ENCODE peak calls at places on chromosome X, in five cellular contexts. B is hepatocyte, I is fibroblast of lung, O is cardiac muscle cell, W is neural crest cell. Q is an unnamed sample.

GRCh38 chrX:2370436-2370835 is 130.3 kb downstream of the DHRSX start:
- DNase-seq in I (peak), B (no peak), O (no peak), W (no peak), Q (no peak)

GRCh38 chrX:50168305-50168704 is 32.5 kb downstream of the AKAP4 start:
- DNase-seq in B (no peak), I (peak), O (no peak), W (no peak), Q (no peak)

GRCh38 chrX:101550825-101551767 is 749 bp downstream of the ARMCX1 start:
- DNase-seq in B (peak), O (peak), W (peak), I (peak), Q (peak)

GRCh38 chrX:129000018-129000417 is 523.3 kb downstream of the SMARCA1 start:
- DNase-seq in I (no peak), W (no peak), O (no peak), B (no peak), Q (no peak)

GRCh38 chrX:56248492-56248891 is 16.3 kb downstream of the KLF8 start:
- DNase-seq in O (peak), W (peak), I (peak), B (peak), Q (peak)

GRCh38 chrX:69221239-69222102 is 56.2 kb upstream of the PJA1 start:
- DNase-seq in I (no peak), O (no peak), B (no peak), W (no peak), Q (no peak)

GRCh38 chrX:77788050-77788449 is 2.0 kb upstream of the ATRX start:
- DNase-seq in I (no peak), W (no peak), O (no peak), B (peak), Q (peak)

GRCh38 chrX:22666441-22666840 is 333.3 kb upstream of the DDX53 start:
- DNase-seq in O (peak), I (peak), W (no peak), B (peak), Q (peak)

GRCh38 chrX:104318330-104319009 is 63.7 kb upstream of the ESX1 start:
- DNase-seq in I (peak), B (peak), W (no peak), O (no peak), Q (no peak)

GRCh38 chrX:118345045-118345400 is 883 bp upstream of the WDR44 start:
- DNase-seq in I (no peak), W (no peak), B (no peak), O (no peak), Q (no peak)

GRCh38 chrX:54534271-54534670 is 4.3 kb downstream of the GNL3L start:
- DNase-seq in I (no peak), O (no peak), B (no peak), W (no peak), Q (no peak)

GRCh38 chrX:27186671-27187070 is 276.5 kb downstream of the PPP4R3C start:
- DNase-seq in W (peak), I (peak), B (peak), O (peak), Q (peak)

GRCh38 chrX:102712216-102712966 is at the start of gene GPRASP2:
- DNase-seq in O (peak), I (peak), W (peak), B (peak), Q (peak)

GRCh38 chrX:75893281-75893680 is 108.2 kb upstream of the MAGEE2 start:
- DNase-seq in I (no peak), W (no peak), O (no peak), B (no peak), Q (no peak)

GRCh38 chrX:47563801-47564315 is 2.9 kb downstream of the ARAF start:
- DNase-seq in B (no peak), O (no peak), W (no peak), I (peak), Q (peak)

GRCh38 chrX:47560831-47561652 is at the start of gene ARAF:
- DNase-seq in W (peak), B (peak), I (peak), O (peak), Q (peak)

GRCh38 chrX:47561653-47562151 is 697 bp downstream of the ARAF start:
- DNase-seq in B (no peak), O (no peak), I (no peak), W (no peak), Q (no peak)

GRCh38 chrX:47564438-47565085 is 3.6 kb downstream of the ARAF start:
- DNase-seq in W (no peak), O (no peak), B (no peak), I (no peak), Q (no peak)

DNA sequence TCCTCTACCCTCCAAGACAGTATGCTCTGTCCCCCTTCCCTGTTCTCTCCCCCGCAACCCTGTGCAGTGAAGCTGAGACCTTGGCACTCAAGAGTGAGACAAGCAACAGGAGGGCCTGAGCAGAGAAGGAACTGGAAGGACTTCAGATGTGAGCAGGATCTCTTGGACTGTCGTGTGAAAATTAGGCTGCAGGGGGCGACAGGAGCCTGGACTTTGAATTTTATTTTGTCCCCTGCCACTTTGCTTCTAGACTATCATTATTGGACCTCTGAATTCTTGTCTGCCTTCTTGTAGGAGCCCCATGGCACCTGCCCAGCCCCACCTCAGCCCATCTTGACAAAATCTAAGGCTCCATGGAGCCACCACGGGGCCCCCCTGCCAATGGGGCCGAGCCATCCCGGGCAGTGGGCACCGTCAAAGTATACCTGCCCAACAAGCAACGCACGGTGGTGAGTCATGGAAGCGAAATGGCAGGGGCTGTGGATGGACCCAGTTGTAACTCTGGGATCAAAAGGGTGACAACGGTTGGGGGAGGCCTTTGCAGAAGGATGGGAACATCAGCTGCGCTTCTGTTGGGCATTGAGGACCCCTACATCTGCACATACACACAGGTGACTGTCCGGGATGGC is 1.7 kb downstream of the ARAF start:
- DNase-seq in I (no peak), B (no peak), O (peak), W (peak), Q (peak)
- TF ChIP-seq CTCF in I (peak), B (peak), O (peak), W (peak), Q (peak)

GRCh38 chrX:40195368-40195767 is 97.6 kb upstream of the BCOR start:
- DNase-seq in B (no peak), W (no peak), O (no peak), I (no peak), Q (no peak)

GRCh38 chrX:40201486-40201885 is 103.7 kb upstream of the BCOR start:
- DNase-seq in B (no peak), I (no peak), O (no peak), W (no peak), Q (peak)

GRCh38 chrX:40199704-40200103 is 101.9 kb upstream of the BCOR start:
- DNase-seq in B (no peak), W (no peak), I (no peak), O (no peak), Q (no peak)

GRCh38 chrX:40192196-40192595 is 94.4 kb upstream of the BCOR start:
- DNase-seq in I (no peak), B (no peak), W (no peak), O (no peak), Q (no peak)

GRCh38 chrX:40197071-40197470 is 99.3 kb upstream of the BCOR start:
- DNase-seq in O (no peak), W (no peak), B (no peak), I (no peak), Q (no peak)
- TF ChIP-seq CTCF in O (no peak), W (no peak), B (no peak), I (no peak), Q (no peak)

DNA sequence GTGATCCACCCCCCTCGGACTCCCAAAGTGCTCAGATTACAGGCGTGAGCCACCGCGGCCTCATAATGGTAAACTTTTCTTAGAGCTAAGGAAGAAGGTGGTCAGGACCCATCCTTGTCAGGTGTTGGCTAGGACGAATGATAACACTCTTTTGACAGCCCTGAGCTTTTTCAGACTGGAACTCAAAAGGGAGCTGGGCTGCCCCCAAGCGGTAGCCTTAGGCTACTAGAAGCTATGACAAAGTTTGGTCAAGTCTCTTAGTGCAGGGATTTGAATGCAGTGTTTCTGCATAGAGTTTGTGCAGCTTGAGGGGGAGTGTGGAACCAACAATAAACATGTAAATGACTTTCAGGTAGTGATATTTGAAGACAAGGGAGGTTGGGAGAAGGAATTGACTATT is 11.8 kb upstream of the HSD17B10 start:
- DNase-seq in W (peak), B (peak), O (peak), I (peak), Q (peak)
- TF ChIP-seq CTCF in W (peak), B (peak), O (peak), I (peak), Q (peak)

GRCh38 chrX:140697618-140698017 is 11.9 kb upstream of the LINC00632 start:
- DNase-seq in I (no peak), B (no peak), W (no peak), O (no peak), Q (no peak)

GRCh38 chrX:140701480-140701879 is 8.1 kb upstream of the LINC00632 start:
- DNase-seq in B (peak), I (peak), O (peak), W (no peak), Q (peak)
- TF ChIP-seq CTCF in B (peak), I (peak), O (peak), W (peak), Q (peak)

GRCh38 chrX:72001471-72001870 is 90.8 kb downstream of the NHSL2 start:
- DNase-seq in B (no peak), O (no peak), W (no peak), I (no peak), Q (no peak)
- TF ChIP-seq CTCF in B (no peak), O (no peak), W (no peak), I (no peak), Q (no peak)

GRCh38 chrX:148600131-148600530 is 99.7 kb downstream of the AFF2 start:
- DNase-seq in B (no peak), I (no peak), O (no peak), W (no peak), Q (no peak)

GRCh38 chrX:148600581-148600980 is 100.2 kb downstream of the AFF2 start:
- DNase-seq in I (no peak), B (no peak), O (no peak), W (no peak), Q (no peak)

GRCh38 chrX:148599404-148599803 is 99.0 kb downstream of the AFF2 start:
- DNase-seq in W (no peak), O (no peak), B (no peak), I (no peak), Q (no peak)

GRCh38 chrX:148601034-148601433 is 100.6 kb downstream of the AFF2 start:
- DNase-seq in W (no peak), I (peak), B (peak), O (no peak), Q (no peak)
- TF ChIP-seq CTCF in W (no peak), I (peak), B (no peak), O (peak), Q (no peak)

GRCh38 chrX:17829526-17829925 is 31.6 kb downstream of the RAI2 start:
- DNase-seq in O (no peak), I (no peak), B (no peak), W (no peak), Q (no peak)
- TF ChIP-seq CTCF in O (no peak), I (no peak), B (no peak), W (no peak), Q (no peak)

GRCh38 chrX:135432881-135433521 is 11.3 kb downstream of the SMIM10L2A start:
- DNase-seq in O (no peak), I (no peak), B (no peak), W (no peak), Q (no peak)
- TF ChIP-seq CTCF in O (no peak), I (no peak), B (no peak), W (no peak), Q (no peak)

GRCh38 chrX:30308263-30309138 is 689 bp downstream of the NR0B1 start:
- DNase-seq in O (peak), W (peak), I (no peak), B (peak), Q (no peak)
- TF ChIP-seq CTCF in O (peak), W (peak), I (peak), B (peak), Q (no peak)

GRCh38 chrX:24526616-24527015 is 61.5 kb downstream of the PDK3 start:
- DNase-seq in W (no peak), O (no peak), I (no peak), B (no peak), Q (no peak)

GRCh38 chrX:24525455-24525854 is 60.4 kb downstream of the PDK3 start:
- DNase-seq in I (no peak), W (no peak), B (no peak), O (no peak), Q (no peak)

GRCh38 chrX:24528605-24529004 is 63.5 kb downstream of the PDK3 start:
- DNase-seq in I (no peak), O (no peak), B (no peak), W (no peak), Q (no peak)
- TF ChIP-seq CTCF in I (no peak), O (no peak), B (no peak), W (no peak), Q (no peak)